ENCODE peak calls at places on chromosomes 13 and 19, in eight cellular contexts. T, N, V, E, F, Y, K and M are unnamed samples.

GRCh38 chr19:44951179-44952159 is 3.7 kb upstream of the CLPTM1 start:
- DNase-seq in V (peak; percentile 33), K (peak; percentile 66), T (peak; percentile 73), N (peak; percentile 77), F (peak; percentile 67), Y (peak; percentile 60), E (peak; percentile 74), M (peak; percentile 48)

GRCh38 chr13:50060718-50061117 is 45.5 kb downstream of the KCNRG start:
- DNase-seq in Y (no peak), T (no peak), E (no peak), N (no peak), V (no peak), K (no peak), F (no peak), M (no peak)

GRCh38 chr19:53612762-53613526 is 18.9 kb upstream of the DPRX start:
- DNase-seq in E (no peak), F (no peak), K (no peak), N (no peak), V (no peak), Y (no peak), T (no peak), M (no peak)

GRCh38 chr13:101881593-101881992 is 429.1 kb downstream of the ITGBL1 start:
- DNase-seq in T (no peak), E (no peak), K (no peak), F (no peak), V (no peak), N (no peak), Y (no peak), M (no peak)

GRCh38 chr13:20232556-20233277 is 598 bp upstream of the GJB6 start:
- DNase-seq in K (no peak), Y (no peak), E (no peak), T (no peak), F (no peak), N (no peak), V (no peak), M (no peak)

GRCh38 chr19:12974301-12975220 is 5.2 kb downstream of the DAND5 start:
- DNase-seq in N (no peak), T (no peak), E (peak; percentile 34), K (no peak), F (no peak), V (no peak), Y (peak; percentile 36), M (no peak)

GRCh38 chr13:72437458-72437857 is 290.0 kb downstream of the MZT1 start:
- DNase-seq in T (no peak), F (peak; percentile 88), V (no peak), E (no peak), N (no peak), Y (no peak), K (no peak), M (no peak)

GRCh38 chr19:30637926-30638325 is 265.7 kb downstream of the ZNF536 start:
- DNase-seq in E (no peak), T (no peak), Y (no peak), V (no peak), K (no peak), N (no peak), F (no peak), M (no peak)

GRCh38 chr19:58317481-58318072 is 9.2 kb upstream of the ZSCAN22 start:
- DNase-seq in E (no peak), N (no peak), V (no peak), F (peak; percentile 47), T (no peak), K (no peak), Y (peak; percentile 19), M (no peak)

GRCh38 chr19:17553256-17553655 is 2.2 kb upstream of the COLGALT1 start:
- DNase-seq in E (peak; percentile 87), V (peak; percentile 76), F (peak; percentile 92), N (peak; percentile 93), T (no peak), K (no peak), Y (peak; percentile 30), M (peak; percentile 86)

GRCh38 chr19:50858896-50859295 is 4.2 kb downstream of the KLK3 start:
- DNase-seq in F (no peak), K (no peak), V (no peak), Y (no peak), T (no peak), N (no peak), E (no peak), M (no peak)

GRCh38 chr13:92513672-92514071 is 712.9 kb upstream of the GPC6 start:
- DNase-seq in V (no peak), K (no peak), N (no peak), F (peak; percentile 29), E (no peak), T (no peak), Y (no peak), M (no peak)

GRCh38 chr13:107233541-107233940 is 665.6 kb upstream of the ARGLU1 start:
- DNase-seq in N (no peak), V (no peak), E (no peak), K (no peak), Y (no peak), F (no peak), T (no peak), M (no peak)

GRCh38 chr13:108037348-108037747 is 178.0 kb downstream of the LIG4 start:
- DNase-seq in T (no peak), V (no peak), N (no peak), K (no peak), Y (no peak), F (no peak), E (no peak), M (peak; percentile 8)

DNA sequence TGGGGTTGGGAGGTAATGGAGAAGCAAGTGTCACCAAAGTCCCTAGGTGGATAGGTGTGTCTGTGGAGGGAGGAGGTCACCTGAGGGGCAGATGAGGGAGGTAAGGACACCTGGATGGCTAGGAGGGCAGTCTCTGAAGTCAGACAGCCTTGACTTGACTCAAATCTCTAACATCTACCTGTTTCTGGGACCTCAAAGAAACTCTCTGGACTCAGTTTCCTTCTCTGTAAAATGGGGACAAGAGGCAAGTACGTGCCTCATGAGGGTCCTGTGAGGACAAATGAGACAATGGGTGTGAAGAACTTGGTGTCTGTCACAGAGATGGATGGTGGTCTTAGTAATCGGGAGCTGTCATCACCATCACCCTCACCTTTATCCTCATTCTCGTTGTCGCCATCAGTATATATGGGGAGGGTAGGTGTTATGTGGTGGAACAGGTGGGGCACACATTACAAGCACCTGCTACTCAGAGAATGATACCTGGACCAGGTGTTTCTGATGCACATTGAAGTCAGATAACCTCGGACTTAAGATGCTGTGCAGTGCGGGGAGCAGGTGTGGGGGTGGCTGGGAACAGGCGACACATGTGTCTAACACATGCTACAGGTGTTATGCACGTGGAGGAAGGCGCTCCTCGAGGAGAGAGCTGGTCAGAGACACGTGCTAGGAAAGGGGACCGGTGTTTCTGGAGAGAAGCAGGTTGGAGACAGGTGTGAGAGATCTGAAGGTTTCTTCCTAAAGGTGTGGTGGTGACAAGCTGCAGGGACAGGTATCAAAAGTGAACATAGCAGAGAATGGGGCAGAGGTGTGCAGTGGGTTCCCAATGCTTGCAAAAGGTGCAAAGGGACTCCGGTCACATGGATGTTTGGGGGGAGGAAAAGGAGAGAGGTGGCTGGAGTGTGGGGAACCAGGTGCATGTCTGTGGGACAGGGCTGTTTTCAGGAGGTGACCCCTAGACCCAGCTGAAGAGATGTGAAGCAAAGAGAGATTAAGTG is 3.8 kb downstream of the ERFL start:
- DNase-seq in V (no peak), N (no peak), T (no peak), E (no peak), F (no peak), Y (no peak), K (no peak), M (no peak)
- H3K27me3 ChIP-seq in V (peaks cover 51% of the 10 kb centered on the region), N (peaks cover 95% of the 10 kb centered on the region), T (peaks cover 3% of the 10 kb centered on the region), E (no peaks in the 10 kb centered on the region), F (peaks cover 49% of the 10 kb centered on the region), Y (peaks cover 34% of the 10 kb centered on the region), K (no peaks in the 10 kb centered on the region), M (peaks cover 47% of the 10 kb centered on the region)

DNA sequence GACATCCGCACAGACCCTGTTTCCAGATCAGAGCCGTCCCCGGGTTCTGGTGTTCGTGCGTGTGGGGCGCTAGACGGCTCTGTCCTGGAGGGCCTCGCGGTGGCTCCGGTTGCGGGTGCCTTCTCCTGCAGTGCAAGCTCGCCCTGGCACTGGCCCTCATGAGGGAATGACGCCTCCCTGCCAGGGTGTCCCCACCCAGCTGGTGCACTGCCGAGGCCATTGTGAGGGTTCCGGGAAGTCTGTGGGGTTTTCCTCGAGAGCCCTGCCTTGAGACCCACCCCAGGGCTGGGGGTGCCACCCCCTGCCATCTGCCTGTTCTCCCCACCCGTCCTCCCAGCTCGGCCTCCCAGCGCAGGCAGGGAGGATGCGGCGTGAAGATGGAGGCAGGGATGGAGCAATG is 19.2 kb upstream of the GNA15 start:
- DNase-seq in E (no peak), Y (no peak), T (no peak), N (no peak), F (no peak), V (no peak), K (no peak), M (no peak)
- H3K36me3 ChIP-seq in E (no peaks in the 10 kb centered on the region), Y (peaks cover 30% of the 10 kb centered on the region), T (no peaks in the 10 kb centered on the region), N (no peaks in the 10 kb centered on the region), F (peaks cover 5% of the 10 kb centered on the region), V (no peaks in the 10 kb centered on the region), K (no peaks in the 10 kb centered on the region), M (no peaks in the 10 kb centered on the region)

DNA sequence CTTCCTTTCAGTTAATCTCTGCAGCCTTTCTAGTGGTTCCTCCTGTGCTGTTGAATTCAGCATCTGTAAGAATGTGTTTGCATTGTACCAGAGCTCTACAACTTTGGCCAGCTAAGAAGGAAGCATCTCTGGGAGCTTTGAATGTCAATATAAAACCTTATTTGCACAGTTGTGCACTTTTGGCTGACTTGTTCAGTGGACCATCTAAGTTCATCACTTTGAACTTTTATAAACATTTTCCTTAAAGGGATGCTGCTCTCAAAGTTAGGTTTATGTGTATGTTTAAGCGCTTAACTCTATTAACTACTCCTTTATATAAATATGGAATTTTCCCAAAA is 15.6 kb downstream of the POLR1D start:
- DNase-seq in T (no peak), K (no peak), Y (no peak), N (no peak), E (no peak), V (no peak), F (no peak), M (no peak)
- H3K9me3 ChIP-seq in T (no peaks in the 10 kb centered on the region), K (no peaks in the 10 kb centered on the region), Y (no peaks in the 10 kb centered on the region), N (no peaks in the 10 kb centered on the region), E (no peaks in the 10 kb centered on the region), V (no peaks in the 10 kb centered on the region), F (no peaks in the 10 kb centered on the region), M (no peaks in the 10 kb centered on the region)

GRCh38 chr19:1286859-1287621 is 1.4 kb downstream of the EFNA2 start:
- DNase-seq in V (no peak), E (no peak), N (no peak), T (no peak), K (no peak), F (no peak), Y (no peak), M (no peak)
- H3K27me3 ChIP-seq in V (peaks cover 22% of the 10 kb centered on the region), E (peaks cover 4% of the 10 kb centered on the region), N (peaks cover 78% of the 10 kb centered on the region), T (peaks cover 23% of the 10 kb centered on the region), K (no peaks in the 10 kb centered on the region), F (peaks cover 31% of the 10 kb centered on the region), Y (no peaks in the 10 kb centered on the region), M (peaks cover 3% of the 10 kb centered on the region)

DNA sequence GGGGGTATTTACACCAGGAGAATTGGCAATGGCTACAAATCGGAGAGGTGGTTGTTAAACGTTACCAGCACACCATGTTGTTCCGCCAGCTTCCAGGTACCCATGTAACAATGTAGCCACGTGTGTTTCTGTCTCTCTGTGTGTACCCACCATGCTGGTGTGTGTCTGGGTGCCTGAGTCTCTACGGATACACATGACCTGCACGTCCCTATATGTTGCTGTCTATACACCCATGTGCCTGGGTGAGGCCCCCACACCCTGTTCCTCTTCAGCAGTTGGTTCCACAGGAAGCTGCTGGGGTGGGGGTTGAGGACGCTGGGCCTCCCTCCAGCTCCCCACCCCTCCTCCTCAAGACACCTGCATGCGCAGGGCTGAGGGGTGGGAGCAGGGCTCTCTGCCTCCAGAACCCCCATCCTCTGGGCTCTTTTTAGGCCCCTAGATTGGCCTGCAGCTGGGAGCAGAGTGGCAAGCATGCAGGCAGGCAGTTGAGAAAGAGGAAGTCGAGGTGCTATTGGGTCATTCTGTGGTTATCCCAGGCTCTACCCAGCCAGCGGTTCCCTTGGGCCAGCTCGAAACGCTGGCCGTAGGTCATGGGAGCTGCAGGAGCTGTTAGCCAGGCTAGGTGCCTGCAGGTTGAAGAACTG is at the start of gene ARHGEF18:
- DNase-seq in V (no peak), N (no peak), E (peak; percentile 10), F (no peak), T (no peak), Y (no peak), K (no peak), M (no peak)
- H3K36me3 ChIP-seq in V (no peaks in the 10 kb centered on the region), N (no peaks in the 10 kb centered on the region), E (no peaks in the 10 kb centered on the region), F (no peaks in the 10 kb centered on the region), T (no peaks in the 10 kb centered on the region), Y (no peaks in the 10 kb centered on the region), K (no peaks in the 10 kb centered on the region), M (no peaks in the 10 kb centered on the region)